ENCODE peak calls at places on chromosomes 7 and 10, in five cellular contexts. S, X, U, F and A are unnamed samples.
A peak's percentile ranks its signal among the peaks of the same experiment; 100 is the strongest.

GRCh38 chr10:60731134-60731883 is 47.0 kb upstream of the CDK1 start:
- DNase-seq in S (no peak), X (peak; percentile 60), U (no peak), F (no peak), A (no peak)

GRCh38 chr7:36348256-36348655 is 41.4 kb upstream of the ANLN start:
- DNase-seq in S (peak; percentile 59), X (no peak), U (no peak), F (peak; percentile 35), A (no peak)

GRCh38 chr10:103193107-103193819 is at the start of gene NT5C2:
- DNase-seq in S (peak; percentile 72), X (peak; percentile 73), U (peak; percentile 72), F (peak; percentile 49), A (no peak)

GRCh38 chr10:88032566-88032965 is 169.1 kb downstream of the PTEN start:
- DNase-seq in S (peak; percentile 86), X (no peak), U (no peak), F (peak; percentile 81), A (no peak)

GRCh38 chr7:1961776-1962276 is 270.9 kb downstream of the MAD1L1 start:
- DNase-seq in S (peak; percentile 96), X (peak; percentile 31), U (peak; percentile 66), F (peak; percentile 98), A (peak; percentile 39)

GRCh38 chr10:78436706-78437406 is 403.2 kb downstream of the RPS24 start:
- DNase-seq in S (no peak), X (no peak), U (no peak), F (no peak), A (no peak)

GRCh38 chr7:66699998-66700397 is 40.5 kb upstream of the RABGEF1 start:
- DNase-seq in S (no peak), X (no peak), U (no peak), F (no peak), A (no peak)

GRCh38 chr7:151123485-151124204 is 37.4 kb downstream of the AGAP3 start:
- DNase-seq in S (peak; percentile 75), X (peak; percentile 86), U (peak; percentile 81), F (peak; percentile 46), A (peak; percentile 24)

GRCh38 chr10:122559228-122559627 is 1.3 kb upstream of the DMBT1 start:
- DNase-seq in S (no peak), X (peak; percentile 43), U (no peak), F (peak; percentile 3), A (peak; percentile 34)

GRCh38 chr10:103820101-103821062 is 35.0 kb downstream of the SH3PXD2A start:
- DNase-seq in S (peak; percentile 60), X (no peak), U (no peak), F (peak; percentile 77), A (no peak)

GRCh38 chr10:132374612-132375011 is 22.4 kb upstream of the PWWP2B start:
- DNase-seq in S (no peak), X (no peak), U (no peak), F (no peak), A (no peak)

GRCh38 chr7:94595717-94596116 is 60.2 kb downstream of the SGCE start:
- DNase-seq in S (no peak), X (no peak), U (no peak), F (no peak), A (no peak)

GRCh38 chr7:32588657-32589056 is 93.4 kb downstream of the AVL9 start:
- DNase-seq in S (peak; percentile 73), X (peak; percentile 28), U (no peak), F (peak; percentile 84), A (no peak)

GRCh38 chr10:74246495-74246894 is 95.5 kb downstream of the ADK start:
- DNase-seq in S (no peak), X (no peak), U (no peak), F (no peak), A (no peak)
- H3K27ac ChIP-seq in S (no peak overlapping the region), X (no peak overlapping the region), U (no peak overlapping the region), F (no peak overlapping the region), A (no peak overlapping the region)

GRCh38 chr10:92571649-92572048 is 2.2 kb downstream of the IDE start:
- DNase-seq in S (peak; percentile 64), X (no peak), U (no peak), F (peak; percentile 64), A (no peak)
- H3K27ac ChIP-seq in S (no peak overlapping the region), X (no peak overlapping the region), U (no peak overlapping the region), F (no peak overlapping the region), A (no peak overlapping the region)

GRCh38 chr7:16817536-16817935 is 12.7 kb upstream of the AGR2 start:
- DNase-seq in S (peak; percentile 74), X (peak; percentile 83), U (no peak), F (peak; percentile 85), A (peak; percentile 81)
- H3K27ac ChIP-seq in S (no peak overlapping the region), X (peak overlapping the region; percentile 80), U (no peak overlapping the region), F (no peak overlapping the region), A (peak overlapping the region; percentile 39)

DNA sequence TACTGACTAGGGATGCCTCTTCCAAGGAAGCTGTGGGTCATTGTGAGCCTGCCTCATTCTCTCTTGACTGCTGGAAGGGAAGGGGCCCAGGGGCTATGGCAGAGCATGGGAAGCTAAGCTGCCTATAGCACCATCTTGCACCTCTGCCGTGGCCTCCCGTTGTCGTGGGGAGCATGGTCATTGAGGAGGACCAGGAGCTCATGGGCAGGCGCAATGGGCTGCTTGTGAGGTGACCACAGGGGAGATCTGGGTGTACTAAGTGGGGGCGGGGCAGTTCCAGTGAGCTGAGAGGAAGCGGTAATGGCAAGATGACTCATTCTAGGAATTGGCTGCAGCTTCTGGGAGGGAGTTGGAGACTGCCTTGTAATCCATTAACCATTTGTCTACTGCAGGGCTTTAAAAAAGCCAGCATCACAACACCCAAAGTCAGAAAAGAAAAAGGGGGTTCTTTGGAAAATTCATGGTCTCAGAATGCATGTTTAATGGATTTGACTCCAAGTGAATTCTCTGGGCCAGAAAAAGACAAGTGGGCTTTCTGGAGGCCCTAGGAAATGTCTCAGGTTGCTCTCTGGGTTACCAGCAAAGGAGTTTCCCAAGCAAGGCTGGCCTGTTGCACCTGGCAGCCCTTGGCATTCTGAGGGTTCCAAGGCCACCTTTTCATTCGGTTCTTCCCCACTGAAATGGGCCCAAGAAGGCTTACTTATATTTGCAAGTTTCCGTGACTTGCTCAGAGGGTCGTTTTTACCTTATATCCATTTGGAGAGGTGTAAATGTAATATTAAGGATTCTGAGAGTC is 3.6 kb downstream of the DUSP5 start:
- DNase-seq in S (peak; percentile 95), X (peak; percentile 89), U (peak; percentile 31), F (peak; percentile 92), A (peak; percentile 64)
- H3K27ac ChIP-seq in S (peak overlapping the region; percentile 73), X (peak overlapping the region; percentile 70), U (no peak overlapping the region), F (peak overlapping the region; percentile 93), A (peak overlapping the region; percentile 96)

DNA sequence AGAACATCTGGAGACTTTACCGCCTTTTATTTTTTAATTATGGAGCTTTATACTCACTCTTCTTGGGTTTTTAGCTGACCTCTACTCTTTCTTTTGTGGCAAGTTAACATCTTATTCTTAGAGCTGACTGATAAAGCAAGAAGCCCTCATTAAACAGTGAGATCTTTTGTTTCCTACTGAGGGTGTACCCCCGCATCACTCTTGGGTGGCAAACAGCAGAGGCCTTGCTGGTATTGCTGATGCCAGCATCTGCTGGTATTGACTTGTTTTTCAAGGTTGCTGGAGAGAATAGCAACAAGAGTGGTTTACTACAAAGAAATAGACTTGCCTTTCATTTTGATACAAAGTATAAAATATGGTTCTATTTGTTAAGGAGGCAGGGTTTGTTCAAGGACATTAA is 154.7 kb downstream of the ARID5B start:
- DNase-seq in S (no peak), X (no peak), U (no peak), F (no peak), A (no peak)
- H3K27ac ChIP-seq in S (peak overlapping the region; percentile 67), X (no peak overlapping the region), U (no peak overlapping the region), F (no peak overlapping the region), A (no peak overlapping the region)

GRCh38 chr10:7411671-7412481 is 1.0 kb upstream of the SFMBT2 start:
- DNase-seq in S (no peak), X (no peak), U (peak; percentile 24), F (no peak), A (no peak)
- H3K27ac ChIP-seq in S (no peak overlapping the region), X (no peak overlapping the region), U (no peak overlapping the region), F (no peak overlapping the region), A (no peak overlapping the region)

DNA sequence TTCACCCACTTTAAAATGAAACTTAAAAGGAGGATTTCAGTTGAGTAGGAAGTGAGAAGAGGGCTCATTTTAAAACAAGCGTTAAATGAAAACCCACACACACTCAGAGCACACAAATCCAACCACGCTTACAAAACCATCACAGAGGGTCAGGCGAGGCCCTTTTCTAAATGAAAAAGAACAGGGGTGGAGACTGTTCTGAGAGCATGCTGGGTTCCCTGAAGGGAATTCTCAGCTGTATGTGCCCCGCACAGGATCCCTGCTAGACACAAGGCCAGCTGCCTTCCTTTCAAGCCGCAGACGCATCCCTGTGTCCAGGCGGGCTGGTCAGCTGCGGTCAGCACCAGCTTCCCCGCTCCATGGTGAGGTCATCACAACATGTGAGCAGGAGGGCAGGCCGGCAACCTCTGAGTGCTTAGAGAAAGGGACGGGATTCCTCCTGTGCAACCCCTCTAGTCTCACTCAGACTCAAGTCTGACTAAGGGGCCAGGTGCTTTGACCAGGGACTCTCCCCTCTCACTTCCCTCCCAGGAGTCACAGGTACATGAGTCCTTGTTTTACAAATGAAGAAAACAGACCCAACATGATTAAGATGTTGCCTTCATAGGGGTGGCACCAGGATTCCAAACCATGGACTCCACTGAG is 111.9 kb downstream of the EGFR start:
- DNase-seq in S (peak; percentile 97), X (no peak), U (no peak), F (peak; percentile 92), A (no peak)
- H3K27ac ChIP-seq in S (peak overlapping the region; percentile 99), X (peak overlapping the region; percentile 99), U (no peak overlapping the region), F (peak overlapping the region; percentile 100), A (peak overlapping the region; percentile 94)